ENCODE peak calls at places on chromosomes 5 and 9, in nine cellular contexts. X is fibroblast of lung, D is foreskin fibroblast, J is astrocyte, O is choroid plexus epithelial cell, F is tibial artery, B is colonic mucosa, W is GM23338, I is psoas muscle. C is an unnamed sample.

GRCh38 chr9:127588740-127589506 is 23.2 kb upstream of the STXBP1 start:
- DNase-seq in X (no peak), D (no peak), J (no peak), O (no peak), F (no peak), B (peak), W (peak), I (no peak), C (no peak)

GRCh38 chr9:73050887-73051550 is 98.2 kb upstream of the ALDH1A1 start:
- DNase-seq in X (no peak), D (no peak), J (no peak), O (no peak), F (no peak), B (no peak), W (peak), I (no peak), C (no peak)

GRCh38 chr5:9170026-9170425 is 375.8 kb downstream of the SEMA5A start:
- DNase-seq in X (peak), D (no peak), J (peak), O (peak), F (no peak), B (no peak), W (no peak), I (no peak), C (no peak)

GRCh38 chr5:144202725-144203124 is 32.1 kb downstream of the KCTD16 start:
- DNase-seq in X (no peak), D (no peak), J (no peak), O (no peak), F (no peak), B (no peak), W (no peak), I (no peak), C (no peak)

GRCh38 chr5:945691-946541 is 53.2 kb downstream of the TRIP13 start:
- DNase-seq in X (no peak), D (no peak), J (no peak), O (no peak), F (no peak), B (no peak), W (no peak), I (no peak), C (no peak)

GRCh38 chr5:1026700-1027621 is 18.4 kb downstream of the NKD2 start:
- DNase-seq in X (no peak), D (no peak), J (no peak), O (no peak), F (no peak), B (no peak), W (no peak), I (peak), C (peak)

GRCh38 chr9:7376838-7377237 is 422.7 kb downstream of the DMAC1 start:
- DNase-seq in X (peak), D (peak), J (no peak), O (peak), F (no peak), B (no peak), W (no peak), I (no peak), C (no peak)

GRCh38 chr9:84563691-84564090 is 105.8 kb upstream of the NTRK2 start:
- DNase-seq in X (no peak), D (no peak), J (no peak), O (no peak), F (no peak), B (no peak), W (no peak), I (no peak), C (no peak)

GRCh38 chr5:111530298-111530740 is 18.0 kb upstream of the STARD4 start:
- DNase-seq in X (no peak), D (peak), J (peak), O (peak), F (peak), B (peak), W (no peak), I (peak), C (peak)

GRCh38 chr5:52577546-52577945 is 210.2 kb upstream of the ITGA1 start:
- DNase-seq in X (no peak), D (no peak), J (no peak), O (no peak), F (no peak), B (no peak), W (no peak), I (no peak), C (no peak)

GRCh38 chr5:174235226-174235992 is 189.9 kb downstream of the NSG2 start:
- DNase-seq in X (no peak), D (no peak), J (peak), O (no peak), F (no peak), B (no peak), W (no peak), I (peak), C (no peak)

GRCh38 chr9:1775230-1775629 is 239.9 kb upstream of the SMARCA2 start:
- DNase-seq in X (no peak), D (no peak), J (no peak), O (no peak), F (no peak), B (no peak), W (peak), I (no peak), C (no peak)

GRCh38 chr5:172106511-172107356 is 81.3 kb downstream of the STK10 start:
- DNase-seq in X (peak), D (no peak), J (no peak), O (no peak), F (no peak), B (peak), W (peak), I (peak), C (no peak)

GRCh38 chr9:38620483-38621433 is at the start of gene ANKRD18A:
- DNase-seq in X (peak), D (peak), J (peak), O (peak), F (no peak), B (peak), W (peak), I (peak), C (peak)

GRCh38 chr5:1436681-1437080 is 8.6 kb downstream of the SLC6A3 start:
- DNase-seq in X (no peak), D (no peak), J (no peak), O (no peak), F (peak), B (no peak), W (no peak), I (no peak), C (peak)

GRCh38 chr5:84706678-84707641 is 322.3 kb upstream of the EDIL3 start:
- DNase-seq in X (no peak), D (no peak), J (peak), O (no peak), F (no peak), B (no peak), W (no peak), I (no peak), C (no peak)

GRCh38 chr9:134099123-134099761 is 31.4 kb upstream of the BRD3 start:
- DNase-seq in X (peak), D (peak), J (no peak), O (peak), F (no peak), B (peak), W (peak), I (no peak), C (no peak)

GRCh38 chr9:72996106-72996505 is 43.3 kb upstream of the ALDH1A1 start:
- DNase-seq in X (no peak), D (peak), J (no peak), O (no peak), F (no peak), B (no peak), W (no peak), I (no peak), C (no peak)

GRCh38 chr9:133576591-133577462 is 32.4 kb downstream of the FAM163B start:
- DNase-seq in X (no peak), D (no peak), J (no peak), O (peak), F (no peak), B (no peak), W (no peak), I (no peak), C (no peak)

GRCh38 chr9:123375725-123376132 is 19.7 kb downstream of the CRB2 start:
- DNase-seq in X (peak), D (no peak), J (peak), O (no peak), F (no peak), B (peak), W (no peak), I (no peak), C (no peak)

GRCh38 chr5:14465086-14465485 is 116.5 kb upstream of the OTULINL start:
- DNase-seq in X (peak), D (peak), J (peak), O (peak), F (no peak), B (no peak), W (no peak), I (no peak), C (no peak)

GRCh38 chr5:163506726-163507125 is 1.3 kb downstream of the MAT2B start:
- DNase-seq in X (peak), D (no peak), J (peak), O (peak), F (no peak), B (no peak), W (no peak), I (no peak), C (no peak)

GRCh38 chr9:6171667-6172066 is 43.9 kb upstream of the IL33 start:
- DNase-seq in X (no peak), D (no peak), J (no peak), O (no peak), F (no peak), B (no peak), W (peak), I (no peak), C (no peak)

GRCh38 chr9:128899566-128900322 is 17.8 kb downstream of the LRRC8A start:
- DNase-seq in X (no peak), D (no peak), J (no peak), O (no peak), F (no peak), B (no peak), W (no peak), I (no peak), C (no peak)

GRCh38 chr5:74725331-74725730 is 40.3 kb downstream of the HEXB start:
- DNase-seq in X (no peak), D (no peak), J (peak), O (peak), F (no peak), B (no peak), W (no peak), I (no peak), C (no peak)

GRCh38 chr5:178383919-178384814 is 151.6 kb upstream of the PHYKPL start:
- DNase-seq in X (no peak), D (no peak), J (no peak), O (no peak), F (no peak), B (no peak), W (peak), I (no peak), C (no peak)

GRCh38 chr5:178661836-178662540 is 35.1 kb upstream of the CLK4 start:
- DNase-seq in X (no peak), D (no peak), J (no peak), O (no peak), F (no peak), B (no peak), W (no peak), I (no peak), C (no peak)

GRCh38 chr5:83871533-83872380 is 151.1 kb upstream of the HAPLN1 start:
- DNase-seq in X (no peak), D (no peak), J (peak), O (no peak), F (no peak), B (no peak), W (peak), I (no peak), C (no peak)

GRCh38 chr5:140114341-140115185 is 654 bp downstream of the PURA start:
- DNase-seq in X (peak), D (peak), J (peak), O (peak), F (peak), B (peak), W (peak), I (peak), C (peak)

GRCh38 chr9:127884427-127884911 is 7.0 kb upstream of the AK1 start:
- DNase-seq in X (no peak), D (no peak), J (no peak), O (no peak), F (peak), B (no peak), W (no peak), I (peak), C (no peak)

GRCh38 chr5:167128581-167128980 is 1162.9 kb upstream of the WWC1 start:
- DNase-seq in X (no peak), D (no peak), J (no peak), O (no peak), F (no peak), B (no peak), W (no peak), I (no peak), C (no peak)

GRCh38 chr5:14268236-14268701 is 125.1 kb downstream of the TRIO start:
- DNase-seq in X (peak), D (peak), J (peak), O (peak), F (no peak), B (no peak), W (no peak), I (peak), C (no peak)

GRCh38 chr5:138177936-138178515 is 404 bp downstream of the BRD8 start:
- DNase-seq in X (peak), D (peak), J (no peak), O (peak), F (no peak), B (peak), W (peak), I (no peak), C (no peak)

GRCh38 chr5:137714931-137715330 is 21.0 kb downstream of the KLHL3 start:
- DNase-seq in X (no peak), D (no peak), J (no peak), O (no peak), F (no peak), B (no peak), W (no peak), I (no peak), C (no peak)

GRCh38 chr9:83219924-83220438 is 157.0 kb upstream of the RASEF start:
- DNase-seq in X (no peak), D (no peak), J (no peak), O (no peak), F (no peak), B (no peak), W (peak), I (no peak), C (no peak)

DNA sequence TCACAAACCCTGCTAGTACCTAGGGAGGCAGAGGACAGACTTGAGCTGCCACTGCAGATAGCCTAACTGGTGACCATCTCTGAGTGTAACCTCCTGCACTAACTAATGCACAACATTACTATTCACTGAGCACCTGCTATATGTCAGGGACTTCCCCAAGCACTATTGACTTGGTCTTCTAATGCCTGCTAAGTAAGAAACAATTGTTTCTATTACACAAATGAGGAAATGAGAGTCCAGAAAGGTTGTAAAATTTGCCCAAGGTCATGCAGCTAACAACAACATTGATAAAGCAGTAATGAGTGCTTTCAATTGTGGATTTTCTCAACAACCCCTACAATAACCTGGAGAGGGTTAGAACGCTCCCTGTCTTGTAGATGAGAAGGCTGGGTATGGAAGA is 183.7 kb downstream of the ZNF462 start:
- DNase-seq in X (no peak), D (no peak), J (no peak), O (no peak), F (no peak), B (no peak), W (no peak), I (no peak), C (no peak)
- H3K4me3 ChIP-seq in X (no peak), D (no peak), J (no peak), O (no peak), F (no peak), B (no peak), W (no peak), I (no peak), C (no peak)

DNA sequence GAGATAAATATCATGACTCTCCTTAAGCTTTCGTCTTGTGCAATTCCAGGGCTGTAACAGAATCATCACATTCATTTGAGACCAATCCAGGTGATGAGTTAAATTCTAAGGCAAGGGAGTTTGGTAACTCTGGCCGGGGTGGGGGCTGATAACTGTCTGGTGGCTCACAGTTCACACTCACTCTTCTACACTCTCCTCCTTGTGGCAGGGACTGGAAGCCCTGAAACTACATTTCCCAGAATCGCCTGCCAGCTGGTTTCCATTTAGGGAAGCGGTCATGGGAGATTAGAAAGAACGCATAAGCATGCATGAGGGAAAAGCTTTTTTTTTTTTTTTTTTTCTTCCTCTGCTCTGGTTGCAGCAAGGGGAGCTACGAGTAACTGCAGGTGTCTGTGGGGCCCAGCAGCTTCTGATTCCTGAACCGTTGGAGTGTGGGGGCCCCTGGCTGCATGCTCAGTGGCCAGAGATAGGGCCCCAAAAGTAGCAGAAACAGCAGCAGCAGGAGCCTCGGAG is 154.8 kb upstream of the TBC1D2 start:
- DNase-seq in X (peak), D (peak), J (peak), O (peak), F (no peak), B (no peak), W (peak), I (no peak), C (no peak)
- TF ChIP-seq CTCF in X (peak), D (peak), J (peak), O (peak), F (no peak), B (no peak), W (peak), I (no peak), C (no peak)

GRCh38 chr9:21331676-21332402 is 3.4 kb downstream of the KLHL9 start:
- DNase-seq in X (no peak), D (no peak), J (no peak), O (no peak), F (no peak), B (no peak), W (no peak), I (no peak), C (no peak)
- H3K4me3 ChIP-seq in X (peak), D (peak), J (peak), O (no peak), F (no peak), B (no peak), W (peak), I (peak), C (no peak)

DNA sequence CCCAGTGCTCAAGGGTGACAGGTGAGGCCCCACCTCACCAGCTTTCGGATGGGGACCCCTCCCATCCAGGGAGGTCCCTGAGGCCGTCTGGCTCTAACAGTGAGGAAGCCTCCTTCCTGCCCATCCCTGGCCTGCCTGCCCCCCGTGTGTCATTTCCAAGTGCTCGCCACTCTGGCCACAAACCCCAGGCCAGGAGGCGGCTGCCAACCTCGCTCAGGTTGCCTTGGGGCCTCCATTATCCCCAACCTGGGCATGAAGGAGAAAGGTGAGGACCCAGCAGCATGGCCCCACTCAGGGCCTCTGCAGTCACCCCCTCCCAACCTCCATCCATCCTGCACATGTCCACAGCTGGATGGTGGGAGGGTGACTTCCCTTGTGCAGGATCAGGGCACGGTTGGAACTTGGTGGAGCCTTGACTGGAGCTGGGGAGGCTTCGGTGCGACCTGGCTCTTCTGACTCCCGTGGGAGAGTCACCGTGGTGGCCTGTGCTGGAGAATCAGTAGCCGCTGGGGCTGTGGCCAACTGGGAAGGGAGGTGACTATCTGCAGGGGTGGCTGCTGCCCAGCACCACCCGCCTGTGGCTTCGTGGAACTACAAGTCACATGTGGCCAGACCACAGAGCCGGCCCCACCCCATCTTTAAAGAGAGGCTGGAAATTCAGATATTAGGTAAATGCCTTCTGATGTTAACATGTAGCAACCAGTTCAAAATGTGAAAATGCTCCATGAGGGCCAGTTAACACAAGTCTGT is 37.5 kb upstream of the GFPT2 start:
- DNase-seq in X (no peak), D (no peak), J (no peak), O (peak), F (peak), B (no peak), W (peak), I (no peak), C (no peak)
- TF ChIP-seq CTCF in X (no peak), D (no peak), J (no peak), O (peak), F (no peak), B (no peak), W (peak), I (no peak), C (no peak)

GRCh38 chr5:141342773-141343172 is 856 bp upstream of the PCDHGA3 start:
- DNase-seq in X (no peak), D (no peak), J (no peak), O (no peak), F (no peak), B (no peak), W (no peak), I (no peak), C (no peak)

GRCh38 chr5:141345327-141345726 is 1.7 kb downstream of the PCDHGA3 start:
- DNase-seq in X (no peak), D (no peak), J (no peak), O (no peak), F (no peak), B (no peak), W (no peak), I (no peak), C (no peak)

GRCh38 chr5:141343242-141343952 is at the start of gene PCDHGA3:
- DNase-seq in X (peak), D (peak), J (peak), O (peak), F (no peak), B (no peak), W (peak), I (no peak), C (no peak)

GRCh38 chr5:141338538-141339306 is at the start of gene PCDHGA2:
- DNase-seq in X (peak), D (peak), J (peak), O (peak), F (no peak), B (no peak), W (peak), I (no peak), C (no peak)

GRCh38 chr5:141343953-141344463 is 379 bp downstream of the PCDHGA3 start:
- DNase-seq in X (no peak), D (no peak), J (no peak), O (no peak), F (no peak), B (no peak), W (no peak), I (no peak), C (no peak)
- H3K4me3 ChIP-seq in X (peak), D (peak), J (peak), O (peak), F (peak), B (no peak), W (no peak), I (peak), C (no peak)

DNA sequence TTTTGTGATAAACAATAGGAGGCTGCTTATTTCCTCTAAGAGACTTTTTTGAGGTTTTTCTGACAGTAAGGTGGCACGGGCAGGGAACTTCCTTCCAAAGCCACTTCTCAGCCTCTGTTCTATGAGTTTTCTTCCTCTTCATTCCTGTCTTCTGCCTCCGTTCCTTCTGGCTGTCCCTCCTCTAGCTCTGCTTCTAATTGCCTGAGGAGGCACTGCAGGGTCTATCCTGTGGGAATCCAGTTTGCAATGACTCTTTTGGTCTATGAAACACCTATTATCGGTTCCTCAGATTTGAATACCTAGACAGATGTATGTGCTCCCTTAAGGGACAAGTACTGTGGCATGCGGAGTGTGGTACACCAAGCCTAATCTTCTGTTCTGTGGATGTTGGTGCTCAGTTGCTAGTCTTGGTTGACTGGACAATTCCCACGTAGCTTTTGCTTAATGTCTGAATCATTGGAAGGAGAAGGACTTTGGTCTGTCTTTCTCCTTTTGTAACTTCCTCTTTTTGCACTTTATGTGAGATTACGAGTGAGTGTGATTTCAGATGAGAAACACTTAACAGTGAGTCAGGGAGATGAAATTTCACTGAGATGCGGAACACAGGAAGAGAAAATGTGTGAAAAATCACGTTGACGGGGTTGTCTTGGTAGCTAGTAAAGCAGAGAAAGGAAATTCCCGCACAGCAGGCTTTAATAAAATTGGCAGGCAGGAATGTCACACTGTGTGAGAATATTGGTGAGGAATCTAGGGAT is 305.2 kb downstream of the EFNA5 start:
- DNase-seq in X (no peak), D (peak), J (peak), O (peak), F (no peak), B (no peak), W (peak), I (no peak), C (no peak)
- TF ChIP-seq CTCF in X (no peak), D (no peak), J (no peak), O (peak), F (no peak), B (no peak), W (no peak), I (no peak), C (no peak)